ENCODE peak calls at places on chromosomes 2 and 18, in nine cellular contexts. S is neural progenitor cell, J is OCI-LY7, D is MM.1S, N is GM23248, Z is HCT116, T is GM23338, O is PC-3, V is SK-N-SH. R is an unnamed sample.

GRCh38 chr2:222844323-222844722 is 16.5 kb upstream of the ACSL3 start:
- DNase-seq in N (peak), J (no peak), T (no peak), V (no peak), Z (peak), S (no peak), D (no peak), O (peak), R (no peak)

GRCh38 chr18:10386049-10386448 is 68.4 kb upstream of the APCDD1 start:
- DNase-seq in J (no peak), S (no peak), V (no peak), T (no peak), O (no peak), D (no peak), N (no peak), Z (no peak), R (no peak)

GRCh38 chr2:111903516-111903915 is 5.1 kb downstream of the MERTK start:
- DNase-seq in N (no peak), T (no peak), D (no peak), J (no peak), O (no peak), Z (no peak), V (no peak), S (no peak), R (no peak)

GRCh38 chr2:97870396-97870843 is 125.3 kb downstream of the TMEM131 start:
- DNase-seq in Z (peak), N (peak), J (peak), S (no peak), D (peak), T (no peak), O (peak), V (no peak), R (peak)

GRCh38 chr2:5803547-5803946 is 111.4 kb downstream of the SOX11 start:
- DNase-seq in Z (no peak), V (no peak), N (peak), D (no peak), O (no peak), S (peak), J (no peak), T (peak), R (no peak)

GRCh38 chr2:238704471-238705230 is 143.2 kb upstream of the TWIST2 start:
- DNase-seq in Z (no peak), N (no peak), J (no peak), D (no peak), T (no peak), O (no peak), V (no peak), S (no peak), R (no peak)

GRCh38 chr2:190649798-190650390 is 1.0 kb downstream of the NAB1 start:
- DNase-seq in T (peak), V (peak), O (peak), D (no peak), N (peak), J (peak), S (peak), Z (no peak), R (no peak)

GRCh38 chr2:54880428-54880827 is 157.0 kb downstream of the EML6 start:
- DNase-seq in J (no peak), O (no peak), Z (no peak), S (no peak), N (no peak), V (no peak), T (no peak), D (no peak), R (no peak)

GRCh38 chr2:33241581-33241980 is 234.9 kb upstream of the RASGRP3 start:
- DNase-seq in S (no peak), Z (no peak), O (no peak), J (no peak), D (no peak), V (no peak), T (no peak), N (no peak), R (no peak)

GRCh38 chr2:238493880-238494572 is 67.3 kb downstream of the ASB1 start:
- DNase-seq in S (no peak), J (peak), N (no peak), D (no peak), V (no peak), Z (no peak), T (no peak), O (peak), R (peak)

GRCh38 chr2:58826795-58827194 is 585.7 kb upstream of the FANCL start:
- DNase-seq in S (no peak), D (no peak), T (no peak), N (peak), O (no peak), Z (no peak), J (no peak), V (no peak), R (no peak)

DNA sequence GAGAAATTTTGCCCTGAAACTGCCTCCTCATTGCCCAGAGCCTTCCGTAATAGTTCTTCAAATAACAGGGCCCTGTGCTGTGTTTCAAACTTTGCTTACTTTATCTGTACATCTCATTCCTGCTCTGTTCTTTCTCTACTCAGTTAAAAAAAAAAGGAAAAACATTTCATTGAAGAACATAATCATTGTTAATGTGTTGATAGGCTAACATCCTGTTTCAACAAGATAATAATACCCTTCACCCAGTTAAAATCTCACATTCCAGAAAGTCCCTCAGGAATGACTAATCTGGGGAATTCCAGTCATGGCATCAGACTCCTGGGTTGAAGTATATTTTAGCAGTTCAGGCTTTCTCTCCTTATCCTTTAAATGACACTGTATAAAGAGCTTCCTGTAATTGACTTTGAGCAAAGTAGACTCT is 45.6 kb upstream of the ITGAV start:
- DNase-seq in N (peak), V (no peak), J (no peak), O (peak), D (no peak), Z (peak), T (peak), S (peak), R (peak)
- TF ChIP-seq EZH2phosphoT487 in N (peak), V (no peak), J (no peak), O (no peak), D (no peak), Z (no peak), T (no peak), S (no peak), R (no peak)

GRCh38 chr2:155062250-155062985 is 363.9 kb downstream of the KCNJ3 start:
- DNase-seq in V (no peak), N (no peak), D (no peak), Z (no peak), J (no peak), S (no peak), O (no peak), T (no peak), R (peak)
- TF ChIP-seq EZH2phosphoT487 in V (no peak), N (no peak), D (no peak), Z (no peak), J (no peak), S (no peak), O (no peak), T (no peak), R (no peak)

GRCh38 chr2:52658598-52658997 is 1109.0 kb upstream of the CHAC2 start:
- DNase-seq in O (peak), N (peak), D (no peak), T (no peak), Z (peak), J (no peak), V (no peak), S (no peak), R (peak)
- TF ChIP-seq EZH2phosphoT487 in O (no peak), N (no peak), D (no peak), T (no peak), Z (no peak), J (no peak), V (no peak), S (no peak), R (no peak)

DNA sequence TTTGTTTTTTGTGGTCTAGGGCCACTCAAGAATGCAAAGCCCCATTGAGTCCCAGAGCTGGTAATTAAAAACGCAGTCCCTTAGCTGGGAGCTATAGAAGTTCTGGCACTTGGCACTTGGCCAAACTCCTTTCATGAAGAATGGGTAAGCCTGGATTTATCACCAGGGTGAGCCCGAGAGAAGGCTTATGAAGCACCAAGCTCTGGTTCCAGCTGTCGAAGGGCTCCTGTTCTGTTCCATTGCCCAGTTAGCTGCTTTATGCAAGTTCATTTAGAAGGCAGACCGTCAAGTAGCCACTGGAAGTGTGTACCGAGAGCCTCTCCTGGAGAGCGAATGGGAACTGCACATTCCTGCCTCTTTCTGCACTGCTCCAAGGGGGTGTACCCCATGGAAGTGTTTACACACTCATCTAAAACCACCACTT is 14.2 kb downstream of the ECEL1 start:
- DNase-seq in D (no peak), V (peak), N (peak), Z (no peak), J (no peak), T (no peak), S (no peak), O (peak), R (no peak)
- TF ChIP-seq EZH2phosphoT487 in D (no peak), V (no peak), N (no peak), Z (no peak), J (no peak), T (no peak), S (no peak), O (no peak), R (no peak)

DNA sequence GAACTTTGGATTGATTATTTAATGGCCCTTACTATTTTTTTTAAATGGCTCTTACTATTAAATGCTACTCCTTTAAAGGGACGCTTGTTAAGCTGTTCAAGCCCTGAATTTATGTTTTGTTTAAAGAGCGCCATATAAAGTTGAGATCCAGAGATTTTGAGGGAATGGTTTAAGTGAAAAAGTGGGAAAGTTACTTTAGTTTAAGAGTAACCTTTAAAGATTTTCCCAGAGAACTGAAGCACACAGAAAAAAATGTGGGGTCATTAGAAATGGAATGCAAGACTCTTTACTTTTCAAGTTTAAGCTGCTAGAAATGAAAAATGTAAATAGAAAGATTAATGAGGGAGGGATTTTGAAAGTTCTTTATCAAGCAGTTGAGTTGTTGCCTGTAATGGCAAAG is 93.1 kb downstream of the KCNS3 start:
- DNase-seq in O (no peak), N (no peak), S (no peak), V (no peak), Z (no peak), J (no peak), D (no peak), T (no peak), R (no peak)
- TF ChIP-seq EZH2phosphoT487 in O (no peak), N (no peak), S (no peak), V (no peak), Z (no peak), J (no peak), D (no peak), T (no peak), R (no peak)

DNA sequence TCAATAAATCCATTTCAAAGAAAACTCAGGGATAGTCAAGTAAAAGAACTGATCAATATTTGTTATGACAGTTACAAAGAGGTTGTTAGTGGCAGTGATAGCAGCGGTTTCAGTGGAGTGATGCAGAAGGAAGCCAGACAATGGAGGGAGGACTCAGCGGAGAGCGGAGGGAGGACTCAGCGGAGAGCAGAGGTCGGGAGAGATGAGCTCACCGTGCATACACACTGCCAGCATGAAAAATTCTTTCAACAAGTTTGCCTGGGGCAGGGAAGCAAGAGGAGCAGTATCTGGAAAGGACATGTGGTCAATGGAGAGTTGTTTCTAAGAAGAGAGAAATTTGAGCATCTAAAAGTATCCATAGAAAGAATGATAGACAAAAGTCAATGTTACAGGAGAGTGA is 60.9 kb upstream of the BCL11A start:
- DNase-seq in Z (no peak), T (no peak), O (no peak), N (no peak), D (no peak), J (no peak), V (no peak), S (no peak), R (no peak)
- TF ChIP-seq EZH2phosphoT487 in Z (no peak), T (no peak), O (no peak), N (no peak), D (no peak), J (no peak), V (no peak), S (no peak), R (no peak)

DNA sequence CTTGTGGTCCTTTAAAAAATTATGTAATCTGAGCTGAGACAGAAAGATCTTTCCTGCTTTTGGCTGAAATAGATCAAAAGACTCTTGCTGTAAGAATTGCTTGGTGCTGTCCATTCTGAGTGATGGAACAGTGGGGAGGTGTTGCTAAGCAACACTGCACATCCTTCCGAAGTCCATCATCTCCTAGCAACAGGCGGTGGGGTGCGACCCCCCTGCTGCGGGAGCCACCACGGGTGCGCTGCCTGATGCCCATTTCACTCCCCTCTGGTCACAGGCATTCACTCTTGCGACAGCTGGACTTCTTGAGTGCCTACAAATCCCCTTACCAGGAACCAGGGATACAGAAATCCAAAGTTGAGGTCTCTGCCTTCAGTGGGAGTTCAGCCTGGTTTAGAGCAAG is 88.7 kb upstream of the UXS1 start:
- DNase-seq in D (no peak), N (no peak), O (no peak), T (no peak), S (peak), V (no peak), J (no peak), Z (no peak), R (no peak)
- TF ChIP-seq EZH2phosphoT487 in D (no peak), N (no peak), O (no peak), T (no peak), S (no peak), V (no peak), J (no peak), Z (no peak), R (no peak)

GRCh38 chr2:44763275-44763674 is 178.2 kb upstream of the SIX3 start:
- DNase-seq in N (no peak), J (no peak), V (no peak), D (no peak), O (no peak), T (no peak), Z (no peak), S (peak), R (no peak)

GRCh38 chr2:44758591-44758990 is 182.9 kb upstream of the SIX3 start:
- DNase-seq in J (no peak), D (no peak), O (peak), V (no peak), T (no peak), S (no peak), N (no peak), Z (no peak), R (no peak)

GRCh38 chr2:44759823-44760222 is 181.7 kb upstream of the SIX3 start:
- DNase-seq in Z (no peak), T (no peak), J (no peak), O (no peak), N (peak), S (no peak), V (no peak), D (no peak), R (no peak)
- TF ChIP-seq EZH2phosphoT487 in Z (no peak), T (no peak), J (no peak), O (no peak), N (no peak), S (no peak), V (no peak), D (no peak), R (no peak)

GRCh38 chr2:96859338-96859649 is 1.5 kb upstream of the ANKRD39 start:
- DNase-seq in D (no peak), S (no peak), J (no peak), N (no peak), V (no peak), T (no peak), Z (no peak), O (no peak), R (no peak)
- TF ChIP-seq EZH2phosphoT487 in D (no peak), S (no peak), J (no peak), N (no peak), V (no peak), T (no peak), Z (no peak), O (no peak), R (no peak)

R was measured in hepatocyte.